ENCODE peak calls at places on chromosomes 2 and 18, in five cellular contexts. W, I, T, R and J are unnamed samples.

GRCh38 chr2:20370191-20370590 is 19.5 kb upstream of the PUM2 start:
- DNase-seq in W (no peak), I (no peak), T (no peak), R (no peak), J (no peak)

GRCh38 chr2:21317131-21317530 is 193.4 kb downstream of the TDRD15 start:
- DNase-seq in W (peak), I (peak), T (peak), R (no peak), J (peak)

GRCh38 chr2:200736646-200737274 is 75.0 kb upstream of the BZW1 start:
- DNase-seq in W (no peak), I (no peak), T (no peak), R (peak), J (no peak)

GRCh38 chr2:190533968-190534309 is 583 bp downstream of the NEMP2 start:
- DNase-seq in W (peak), I (no peak), T (peak), R (no peak), J (no peak)

GRCh38 chr2:126571403-126571802 is 84.6 kb upstream of the GYPC start:
- DNase-seq in W (no peak), I (no peak), T (peak), R (no peak), J (no peak)

GRCh38 chr18:42157420-42157819 is 202.4 kb downstream of the PIK3C3 start:
- DNase-seq in W (no peak), I (no peak), T (no peak), R (peak), J (no peak)

GRCh38 chr18:2222270-2223185 is 348.8 kb downstream of the METTL4 start:
- DNase-seq in W (no peak), I (no peak), T (peak), R (peak), J (no peak)

GRCh38 chr18:35729971-35730668 is 148.6 kb downstream of the GALNT1 start:
- DNase-seq in W (no peak), I (no peak), T (peak), R (no peak), J (no peak)

GRCh38 chr2:145961846-145962245 is 1441.9 kb upstream of the ZEB2 start:
- DNase-seq in W (no peak), I (no peak), T (peak), R (peak), J (no peak)

GRCh38 chr18:74541703-74542555 is 7.6 kb downstream of the CNDP1 start:
- DNase-seq in W (no peak), I (no peak), T (no peak), R (no peak), J (no peak)

GRCh38 chr2:152658221-152658620 is 59.0 kb downstream of the PRPF40A start:
- DNase-seq in W (no peak), I (no peak), T (no peak), R (no peak), J (no peak)

GRCh38 chr2:25981596-25982272 is 563 bp downstream of the KIF3C start:
- DNase-seq in W (peak), I (peak), T (peak), R (peak), J (peak)

GRCh38 chr2:189848276-189848675 is 64.0 kb downstream of the PMS1 start:
- DNase-seq in W (no peak), I (no peak), T (no peak), R (peak), J (no peak)

GRCh38 chr18:28063181-28063790 is 113.6 kb downstream of the CDH2 start:
- DNase-seq in W (no peak), I (no peak), T (peak), R (peak), J (no peak)

GRCh38 chr2:15668611-15669305 is 77.1 kb downstream of the DDX1 start:
- DNase-seq in W (no peak), I (no peak), T (peak), R (peak), J (no peak)

GRCh38 chr2:147515213-147515612 is 329.6 kb upstream of the ACVR2A start:
- DNase-seq in W (no peak), I (no peak), T (no peak), R (no peak), J (no peak)

GRCh38 chr2:137049518-137049917 is 284.2 kb downstream of the THSD7B start:
- DNase-seq in W (no peak), I (no peak), T (no peak), R (no peak), J (no peak)

GRCh38 chr2:211816739-211817138 is 721.9 kb downstream of the ERBB4 start:
- DNase-seq in W (no peak), I (no peak), T (no peak), R (no peak), J (no peak)

GRCh38 chr2:9168851-9169250 is 37.8 kb upstream of the ASAP2 start:
- DNase-seq in W (no peak), I (no peak), T (no peak), R (no peak), J (no peak)

GRCh38 chr2:120620025-120620793 is 115.5 kb upstream of the GLI2 start:
- DNase-seq in W (no peak), I (no peak), T (peak), R (peak), J (no peak)

GRCh38 chr2:16615687-16616615 is 49.7 kb downstream of the CYRIA start:
- DNase-seq in W (no peak), I (no peak), T (no peak), R (no peak), J (no peak)

GRCh38 chr2:17979707-17980106 is 101.2 kb downstream of the KCNS3 start:
- DNase-seq in W (no peak), I (no peak), T (no peak), R (peak), J (no peak)

GRCh38 chr2:236766850-236767249 is 197.2 kb downstream of the ACKR3 start:
- DNase-seq in W (no peak), I (no peak), T (no peak), R (no peak), J (no peak)

GRCh38 chr2:52192656-52193055 is 1160.7 kb upstream of the NRXN1 start:
- DNase-seq in W (no peak), I (no peak), T (no peak), R (no peak), J (no peak)

GRCh38 chr2:238906254-238906935 is 58.5 kb downstream of the TWIST2 start:
- DNase-seq in W (no peak), I (no peak), T (no peak), R (no peak), J (no peak)
- TF ChIP-seq CTCF in W (no peak), I (no peak), T (no peak), R (no peak), J (no peak)

GRCh38 chr2:23803965-23804542 is 122.9 kb downstream of the ATAD2B start:
- DNase-seq in W (no peak), I (no peak), T (peak), R (peak), J (peak)
- TF ChIP-seq CTCF in W (no peak), I (peak), T (peak), R (no peak), J (no peak)

GRCh38 chr2:170991398-170992185 is 62.5 kb downstream of the GORASP2 start:
- DNase-seq in W (no peak), I (no peak), T (no peak), R (no peak), J (no peak)
- TF ChIP-seq CTCF in W (no peak), I (no peak), T (peak), R (no peak), J (no peak)

GRCh38 chr2:217822296-217823252 is 180.2 kb downstream of the TNS1 start:
- DNase-seq in W (no peak), I (no peak), T (no peak), R (peak), J (peak)
- TF ChIP-seq CTCF in W (no peak), I (no peak), T (peak), R (no peak), J (no peak)

GRCh38 chr2:12316464-12316863 is 400.3 kb upstream of the TRIB2 start:
- DNase-seq in W (no peak), I (no peak), T (no peak), R (no peak), J (no peak)
- TF ChIP-seq CTCF in W (no peak), I (no peak), T (no peak), R (no peak), J (no peak)

GRCh38 chr2:149312039-149312438 is 18.3 kb upstream of the LYPD6 start:
- DNase-seq in W (no peak), I (no peak), T (no peak), R (no peak), J (no peak)

GRCh38 chr2:149314687-149315086 is 15.7 kb upstream of the LYPD6 start:
- DNase-seq in W (no peak), I (no peak), T (no peak), R (no peak), J (no peak)

GRCh38 chr2:149315461-149315860 is 14.9 kb upstream of the LYPD6 start:
- DNase-seq in W (no peak), I (no peak), T (no peak), R (no peak), J (no peak)

GRCh38 chr2:149310349-149310748 is 20.0 kb upstream of the LYPD6 start:
- DNase-seq in W (no peak), I (no peak), T (no peak), R (no peak), J (no peak)

DNA sequence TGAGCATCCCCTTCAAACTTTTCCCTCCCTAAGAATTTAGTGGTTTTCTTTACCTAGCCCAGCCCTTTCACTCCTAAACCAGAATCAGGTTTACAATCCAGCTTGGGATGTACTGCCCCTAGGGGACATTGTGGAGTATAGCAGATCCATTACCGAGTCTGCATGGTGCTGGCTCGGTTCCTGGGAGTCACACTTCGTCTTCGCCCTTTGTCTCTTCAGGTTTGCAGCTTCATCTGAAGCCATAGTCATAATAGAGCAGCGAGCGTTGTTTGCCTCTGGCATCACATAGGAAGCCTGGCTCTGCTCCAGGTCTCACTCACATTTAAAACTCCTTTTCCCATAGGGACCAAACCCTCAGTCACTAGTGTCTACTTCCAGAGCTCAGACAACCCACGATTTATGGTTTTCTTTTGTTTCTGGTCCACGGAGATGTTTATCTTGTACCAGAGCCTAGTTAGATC is 16.8 kb upstream of the LYPD6 start:
- DNase-seq in W (peak), I (peak), T (peak), R (peak), J (peak)
- TF ChIP-seq CTCF in W (peak), I (peak), T (peak), R (peak), J (peak)

GRCh38 chr2:130819226-130819914 is 17.3 kb upstream of the ARHGEF4 start:
- DNase-seq in W (no peak), I (no peak), T (no peak), R (no peak), J (no peak)
- TF ChIP-seq CTCF in W (no peak), I (no peak), T (peak), R (no peak), J (no peak)